ENCODE peak calls at places on chromosomes 2 and 18, in six cellular contexts. One of them, this sample, is unnamed.

GRCh38 chr2:237932731-237933131 is 34.1 kb upstream of the UBE2F start:
- DNase-seq in stomach: no peak
- DNase-seq in sigmoid colon: no peak
- DNase-seq in prostate gland: no peak
- DNase-seq in endothelial cell of umbilical vein: no peak
- DNase-seq in breast epithelium: no peak
- DNase-seq in this sample: no peak

GRCh38 chr18:46398625-46399024 is 258.4 kb downstream of the LOXHD1 start:
- DNase-seq in stomach: no peak
- DNase-seq in sigmoid colon: no peak
- DNase-seq in prostate gland: no peak
- DNase-seq in endothelial cell of umbilical vein: no peak
- DNase-seq in breast epithelium: no peak
- DNase-seq in this sample: no peak

GRCh38 chr18:76977108-76977621 is 154.8 kb downstream of the ZNF236 start:
- DNase-seq in stomach: peak
- DNase-seq in sigmoid colon: no peak
- DNase-seq in prostate gland: no peak
- DNase-seq in endothelial cell of umbilical vein: no peak
- DNase-seq in breast epithelium: no peak
- DNase-seq in this sample: no peak

GRCh38 chr2:60852282-60852860 is 29.0 kb upstream of the REL start:
- DNase-seq in stomach: no peak
- DNase-seq in sigmoid colon: peak
- DNase-seq in prostate gland: peak
- DNase-seq in endothelial cell of umbilical vein: peak
- DNase-seq in breast epithelium: no peak
- DNase-seq in this sample: no peak

GRCh38 chr2:29015701-29016470 is 34.8 kb downstream of the TOGARAM2 start:
- DNase-seq in stomach: no peak
- DNase-seq in sigmoid colon: no peak
- DNase-seq in prostate gland: no peak
- DNase-seq in endothelial cell of umbilical vein: no peak
- DNase-seq in breast epithelium: no peak
- DNase-seq in this sample: no peak

GRCh38 chr2:238433941-238434845 is 7.5 kb downstream of the ASB1 start:
- DNase-seq in stomach: no peak
- DNase-seq in sigmoid colon: no peak
- DNase-seq in prostate gland: no peak
- DNase-seq in endothelial cell of umbilical vein: no peak
- DNase-seq in breast epithelium: no peak
- DNase-seq in this sample: no peak

GRCh38 chr2:46924608-46925007 is 9.0 kb upstream of the MCFD2 start:
- DNase-seq in stomach: no peak
- DNase-seq in sigmoid colon: no peak
- DNase-seq in prostate gland: no peak
- DNase-seq in endothelial cell of umbilical vein: no peak
- DNase-seq in breast epithelium: no peak
- DNase-seq in this sample: no peak

GRCh38 chr2:201909961-201910361 is 103.6 kb downstream of the CDK15 start:
- DNase-seq in stomach: no peak
- DNase-seq in sigmoid colon: no peak
- DNase-seq in prostate gland: no peak
- DNase-seq in endothelial cell of umbilical vein: no peak
- DNase-seq in breast epithelium: no peak
- DNase-seq in this sample: no peak

GRCh38 chr2:71453404-71454220 is at the start of gene DYSF:
- DNase-seq in stomach: peak
- DNase-seq in sigmoid colon: peak
- DNase-seq in prostate gland: no peak
- DNase-seq in endothelial cell of umbilical vein: no peak
- DNase-seq in breast epithelium: no peak
- DNase-seq in this sample: peak

GRCh38 chr18:13422541-13423147 is 204.1 kb downstream of the LDLRAD4 start:
- DNase-seq in stomach: no peak
- DNase-seq in sigmoid colon: no peak
- DNase-seq in prostate gland: no peak
- DNase-seq in endothelial cell of umbilical vein: no peak
- DNase-seq in breast epithelium: no peak
- DNase-seq in this sample: no peak

GRCh38 chr2:215358891-215359575 is 47.2 kb downstream of the ATIC start:
- DNase-seq in stomach: no peak
- DNase-seq in sigmoid colon: no peak
- DNase-seq in prostate gland: no peak
- DNase-seq in endothelial cell of umbilical vein: no peak
- DNase-seq in breast epithelium: no peak
- DNase-seq in this sample: peak

GRCh38 chr18:79812052-79812451 is 14.3 kb downstream of the KCNG2 start:
- DNase-seq in stomach: no peak
- DNase-seq in sigmoid colon: no peak
- DNase-seq in prostate gland: no peak
- DNase-seq in endothelial cell of umbilical vein: no peak
- DNase-seq in breast epithelium: no peak
- DNase-seq in this sample: no peak

GRCh38 chr2:152175368-152176112 is at the start of gene STAM2:
- DNase-seq in stomach: peak
- DNase-seq in sigmoid colon: peak
- DNase-seq in prostate gland: peak
- DNase-seq in endothelial cell of umbilical vein: peak
- DNase-seq in breast epithelium: peak
- DNase-seq in this sample: peak
- TF ChIP-seq POLR2AphosphoS5 in stomach: peak
- TF ChIP-seq POLR2AphosphoS5 in sigmoid colon: peak
- TF ChIP-seq POLR2AphosphoS5 in prostate gland: peak
- TF ChIP-seq POLR2AphosphoS5 in endothelial cell of umbilical vein: peak
- TF ChIP-seq POLR2AphosphoS5 in breast epithelium: peak
- TF ChIP-seq POLR2AphosphoS5 in this sample: peak

DNA sequence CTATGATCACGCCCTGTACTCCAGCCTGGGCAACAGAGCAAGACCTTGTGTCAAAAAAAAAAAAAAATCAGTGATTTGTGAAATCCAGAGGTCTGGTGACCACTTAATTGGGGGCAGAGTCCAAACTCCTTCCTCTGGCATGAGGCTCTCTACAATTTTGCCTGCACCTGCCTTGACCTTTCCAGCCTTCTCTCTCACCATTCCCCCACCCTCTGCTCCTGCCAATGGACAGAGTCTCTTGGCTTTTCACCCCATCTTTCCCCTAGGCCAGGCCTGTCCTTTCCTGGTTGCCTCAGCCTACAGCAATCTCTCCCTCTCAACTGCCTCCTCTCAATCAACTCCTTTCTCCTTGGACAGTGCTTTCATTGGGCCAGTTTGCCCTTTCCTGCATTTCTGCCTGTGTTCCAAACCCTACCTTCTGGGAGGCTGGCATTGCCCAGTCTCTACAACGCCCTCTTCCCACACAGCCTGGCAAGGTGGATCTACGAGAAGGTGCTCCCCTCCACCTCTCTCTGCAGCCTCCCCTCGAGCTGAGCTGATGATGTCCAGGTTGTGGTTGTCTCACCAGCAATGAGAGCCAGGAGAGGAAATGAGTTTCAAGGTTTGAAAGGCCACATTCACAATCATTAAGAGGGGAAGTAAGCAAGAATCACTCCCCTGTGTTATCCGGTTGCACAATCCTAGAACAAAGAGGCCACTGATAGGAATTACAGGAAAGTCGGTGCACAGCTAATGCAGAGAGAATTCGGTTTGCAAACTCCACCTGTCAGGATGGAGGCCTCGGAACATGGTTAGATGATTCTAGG is 39.5 kb upstream of the NPAS2 start:
- DNase-seq in stomach: no peak
- DNase-seq in sigmoid colon: no peak
- DNase-seq in prostate gland: peak
- DNase-seq in endothelial cell of umbilical vein: peak
- DNase-seq in breast epithelium: no peak
- DNase-seq in this sample: no peak
- TF ChIP-seq POLR2A in stomach: no peak
- TF ChIP-seq POLR2A in sigmoid colon: no peak
- TF ChIP-seq POLR2A in prostate gland: no peak
- TF ChIP-seq POLR2A in endothelial cell of umbilical vein: no peak
- TF ChIP-seq POLR2A in breast epithelium: no peak
- TF ChIP-seq POLR2A in this sample: no peak

DNA sequence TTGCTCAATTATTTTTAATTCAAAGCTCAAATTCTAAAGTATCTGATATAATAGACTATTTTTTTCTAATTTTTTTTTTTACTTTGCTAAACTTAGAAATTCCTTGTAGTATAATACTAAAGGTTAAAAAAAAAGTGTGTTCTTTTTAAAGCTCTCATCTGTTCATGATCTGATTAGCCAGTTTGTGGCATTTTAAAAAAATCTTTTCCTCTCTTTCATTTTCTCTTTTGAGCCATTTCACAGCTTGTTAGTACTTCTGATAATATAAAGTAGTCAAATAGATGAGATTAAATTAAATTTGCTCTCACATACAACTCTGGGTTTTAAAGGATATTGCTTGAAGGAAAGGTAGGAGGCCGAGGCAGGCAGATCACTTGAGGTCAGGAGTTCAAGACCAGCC is 40.7 kb upstream of the NEMP2 start:
- DNase-seq in stomach: no peak
- DNase-seq in sigmoid colon: no peak
- DNase-seq in prostate gland: no peak
- DNase-seq in endothelial cell of umbilical vein: no peak
- DNase-seq in breast epithelium: no peak
- DNase-seq in this sample: no peak
- TF ChIP-seq CTCF in stomach: no peak
- TF ChIP-seq CTCF in sigmoid colon: no peak
- TF ChIP-seq CTCF in prostate gland: no peak
- TF ChIP-seq CTCF in endothelial cell of umbilical vein: no peak
- TF ChIP-seq CTCF in breast epithelium: no peak
- TF ChIP-seq CTCF in this sample: no peak

GRCh38 chr2:160440888-160441287 is 52.7 kb downstream of the RBMS1 start:
- DNase-seq in stomach: no peak
- DNase-seq in sigmoid colon: no peak
- DNase-seq in prostate gland: no peak
- DNase-seq in endothelial cell of umbilical vein: no peak
- DNase-seq in breast epithelium: no peak
- DNase-seq in this sample: no peak
- TF ChIP-seq POLR2AphosphoS5 in stomach: peak
- TF ChIP-seq POLR2AphosphoS5 in sigmoid colon: no peak
- TF ChIP-seq POLR2AphosphoS5 in prostate gland: no peak
- TF ChIP-seq POLR2AphosphoS5 in endothelial cell of umbilical vein: no peak
- TF ChIP-seq POLR2AphosphoS5 in breast epithelium: no peak
- TF ChIP-seq POLR2AphosphoS5 in this sample: peak